ENCODE peak calls at places on chromosomes 4 and X, in four cellular contexts. L is mesendoderm; B is Karpas-422; W is CD8-positive, alpha-beta memory T cell. D is an unnamed sample. For H3K36me3, the result is how much of the 10 kb centered on the place peaks cover.

GRCh38 chr4:115973768-115974167 is 860.3 kb upstream of the NDST4 start:
- DNase-seq in L (peak), B (no peak), W (no peak), D (no peak)

GRCh38 chr4:29566371-29566770 is 1153.8 kb upstream of the PCDH7 start:
- DNase-seq in L (no peak), B (no peak), W (no peak), D (no peak)

GRCh38 chr4:53586121-53586816 is 5.0 kb downstream of the LNX1 start:
- DNase-seq in L (no peak), B (peak), W (no peak), D (no peak)

GRCh38 chr4:120155287-120155686 is 88.6 kb upstream of the MAD2L1 start:
- DNase-seq in L (no peak), B (no peak), W (no peak), D (no peak)

GRCh38 chr4:108502366-108502765 is 118.0 kb upstream of the RPL34 start:
- DNase-seq in L (no peak), B (no peak), W (no peak), D (no peak)

GRCh38 chr4:5199912-5200311 is 148.6 kb downstream of the STK32B start:
- DNase-seq in L (no peak), B (no peak), W (no peak), D (no peak)

GRCh38 chrX:17635231-17635630 is 102.1 kb upstream of the SCML1 start:
- DNase-seq in L (peak), B (no peak), W (no peak), D (no peak)

GRCh38 chr4:86338989-86339388 is 20.9 kb downstream of the MAPK10 start:
- DNase-seq in L (peak), B (no peak), W (no peak), D (peak)

GRCh38 chr4:118881512-118882146 is 7.0 kb upstream of the SYNPO2 start:
- DNase-seq in L (peak), B (no peak), W (no peak), D (no peak)

GRCh38 chrX:17375631-17376380 is 806 bp downstream of the NHS start:
- DNase-seq in L (peak), B (no peak), W (no peak), D (peak)

GRCh38 chrX:104183685-104184084 is 17.4 kb downstream of the FAM199X start:
- DNase-seq in L (no peak), B (no peak), W (no peak), D (no peak)

GRCh38 chr4:90799895-90800294 is 672.7 kb downstream of the CCSER1 start:
- DNase-seq in L (no peak), B (no peak), W (no peak), D (no peak)

GRCh38 chrX:38109042-38109904 is 102.9 kb downstream of the SYTL5 start:
- DNase-seq in L (no peak), B (no peak), W (no peak), D (no peak)

GRCh38 chr4:174522183-174523002 is at the start of gene HPGD:
- DNase-seq in L (peak), B (no peak), W (peak), D (peak)

GRCh38 chr4:85867281-85867680 is 392.3 kb downstream of the ARHGAP24 start:
- DNase-seq in L (no peak), B (no peak), W (no peak), D (no peak)

GRCh38 chr4:158162637-158163036 is 10.2 kb downstream of the GASK1B start:
- DNase-seq in L (no peak), B (no peak), W (no peak), D (no peak)

GRCh38 chrX:74104356-74105065 is 199.5 kb upstream of the ZCCHC13 start:
- DNase-seq in L (no peak), B (no peak), W (no peak), D (no peak)

GRCh38 chr4:72305080-72305479 is 263.9 kb downstream of the ADAMTS3 start:
- DNase-seq in L (no peak), B (no peak), W (no peak), D (no peak)

GRCh38 chr4:72300126-72300525 is 268.3 kb downstream of the NPFFR2 start:
- DNase-seq in L (no peak), B (no peak), W (no peak), D (no peak)

GRCh38 chr4:72305620-72306019 is 263.4 kb downstream of the ADAMTS3 start:
- DNase-seq in L (no peak), B (no peak), W (no peak), D (no peak)

GRCh38 chr4:72302981-72303704 is 265.9 kb downstream of the ADAMTS3 start:
- DNase-seq in L (peak), B (peak), W (no peak), D (peak)

GRCh38 chr4:72301759-72302158 is 267.3 kb downstream of the ADAMTS3 start:
- DNase-seq in L (no peak), B (no peak), W (no peak), D (no peak)
- H3K27ac ChIP-seq in L (no peak), B (no peak), W (no peak), D (no peak)

GRCh38 chr4:183691006-183691405 is 31.9 kb downstream of the TRAPPC11 start:
- DNase-seq in L (no peak), B (no peak), W (no peak), D (no peak)
- H3K36me3 ChIP-seq in L (under half), B (under half), W (under half), D (under half)

GRCh38 chr4:77023920-77024319 is 51.9 kb downstream of the CCNI start:
- DNase-seq in L (no peak), B (no peak), W (no peak), D (no peak)
- H3K27ac ChIP-seq in L (no peak), B (no peak), W (no peak), D (no peak)

GRCh38 chr4:1987296-1987695 is 21.5 kb downstream of the NELFA start:
- DNase-seq in L (no peak), B (no peak), W (no peak), D (no peak)

GRCh38 chr4:1984406-1985191 is 24.2 kb downstream of the NELFA start:
- DNase-seq in L (no peak), B (peak), W (no peak), D (no peak)

GRCh38 chr4:1985287-1985686 is 23.5 kb downstream of the NELFA start:
- DNase-seq in L (no peak), B (no peak), W (no peak), D (no peak)

GRCh38 chr4:1986578-1987210 is 22.1 kb downstream of the NELFA start:
- DNase-seq in L (no peak), B (no peak), W (no peak), D (no peak)

DNA sequence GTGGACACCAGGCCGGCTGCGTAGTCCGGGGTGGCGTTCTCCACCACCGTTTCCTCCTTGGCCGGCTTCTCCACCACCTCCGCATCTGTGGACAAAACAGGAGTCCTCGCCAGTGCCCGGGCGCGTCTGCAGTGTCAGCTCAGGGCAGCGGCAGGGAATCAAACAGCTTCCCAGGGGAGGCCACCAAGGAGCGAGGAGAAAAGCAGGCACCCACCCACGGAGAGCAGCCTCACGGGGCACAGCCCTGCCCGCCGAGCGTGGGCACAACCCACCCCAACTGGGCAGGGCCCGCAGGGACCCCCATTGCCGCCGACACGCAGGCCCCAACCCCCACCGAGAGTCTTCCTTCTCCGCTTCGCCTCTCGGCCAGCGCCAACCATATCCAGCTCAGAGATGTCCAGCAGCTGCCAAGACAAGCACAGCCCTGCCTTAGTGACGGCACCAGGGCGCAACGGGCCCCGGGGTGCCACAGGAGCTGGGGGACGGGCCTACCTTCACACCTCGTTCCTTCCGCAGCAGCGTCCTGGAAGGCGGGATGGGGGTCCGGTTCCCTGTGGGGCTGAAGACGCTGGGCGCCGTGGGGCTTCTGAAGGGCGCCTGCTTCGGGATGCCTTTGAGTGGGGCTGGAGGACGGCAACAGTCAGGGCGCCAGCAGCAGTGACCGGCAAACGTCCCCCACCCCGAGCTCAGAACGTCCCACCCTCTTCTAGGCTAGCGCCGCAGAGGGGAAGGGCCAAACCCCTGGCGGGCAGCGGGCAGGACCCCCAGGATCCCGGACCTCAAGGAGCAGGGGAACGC is 22.8 kb downstream of the NELFA start:
- DNase-seq in L (no peak), B (no peak), W (no peak), D (no peak)
- H3K36me3 ChIP-seq in L (under half), B (under half), W (under half), D (under half)

GRCh38 chr4:156322592-156322991 is 368.9 kb upstream of the CTSO start:
- DNase-seq in L (peak), B (no peak), W (no peak), D (no peak)
- H3K27ac ChIP-seq in L (no peak), B (no peak), W (no peak), D (no peak)

GRCh38 chr4:1722551-1723071 is 1.3 kb downstream of the TACC3 start:
- DNase-seq in L (no peak), B (no peak), W (no peak), D (no peak)
- H3K36me3 ChIP-seq in L (under half), B (under half), W (under half), D (under half)

GRCh38 chrX:43862434-43862833 is 19.8 kb downstream of the MAOB start:
- DNase-seq in L (no peak), B (no peak), W (no peak), D (no peak)
- H3K27ac ChIP-seq in L (no peak), B (no peak), W (no peak), D (peak)

DNA sequence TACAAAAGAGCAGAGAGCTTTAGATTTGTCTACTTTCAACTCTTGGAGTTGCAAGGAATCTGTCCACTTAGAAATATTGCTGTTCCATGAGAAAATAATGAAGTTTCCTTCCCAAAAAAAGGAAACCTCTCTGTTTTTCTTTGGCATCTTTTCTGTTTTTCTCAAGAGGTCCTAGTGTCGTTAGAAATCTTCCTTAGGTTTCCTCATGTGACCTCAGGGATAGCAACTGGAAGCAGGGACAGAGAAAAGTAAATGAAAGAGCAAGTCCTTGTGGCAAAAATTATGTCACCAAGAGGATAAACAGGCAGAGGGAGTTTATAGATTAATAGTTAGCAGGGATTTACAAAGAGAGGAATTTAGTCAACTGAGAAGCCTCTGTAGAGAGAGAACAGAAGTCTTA is 478.4 kb upstream of the ADGRL3 start:
- DNase-seq in L (no peak), B (no peak), W (no peak), D (no peak)
- H3K36me3 ChIP-seq in L (under half), B (under half), W (under half), D (under half)

D was measured in uterus.